ENCODE peak calls at places on chromosomes 12 and 14, in five cellular contexts. F, G, O, H and A are unnamed samples.

GRCh38 chr12:103779410-103780092 is 61.5 kb downstream of the NT5DC3 start:
- DNase-seq in F (no peak), H (peak), O (no peak), G (no peak), A (peak)

GRCh38 chr12:132422057-132423043 is 67.6 kb upstream of the FBRSL1 start:
- DNase-seq in H (no peak), O (no peak), G (no peak), F (no peak), A (no peak)

GRCh38 chr12:126493366-126494108 is 1428.3 kb downstream of the AACS start:
- DNase-seq in G (no peak), H (no peak), O (no peak), F (no peak), A (no peak)

GRCh38 chr14:79502101-79502750 is 709.1 kb downstream of the DIO2 start:
- DNase-seq in H (no peak), O (no peak), G (no peak), F (no peak), A (no peak)

GRCh38 chr14:85087201-85087600 is 442.7 kb upstream of the FLRT2 start:
- DNase-seq in F (no peak), G (no peak), H (no peak), O (peak), A (no peak)

GRCh38 chr12:7781274-7781673 is 7.9 kb upstream of the NANOG start:
- DNase-seq in G (no peak), O (no peak), H (no peak), F (no peak), A (no peak)

GRCh38 chr14:67172056-67172455 is 17.2 kb upstream of the GARIN2 start:
- DNase-seq in H (no peak), O (peak), G (no peak), F (no peak), A (no peak)

GRCh38 chr14:78022059-78022458 is 148.1 kb upstream of the NRXN3 start:
- DNase-seq in G (peak), H (no peak), O (peak), F (no peak), A (peak)

GRCh38 chr12:19737019-19737418 is 297.7 kb downstream of the AEBP2 start:
- DNase-seq in G (no peak), H (no peak), F (no peak), O (no peak), A (no peak)

GRCh38 chr12:79566452-79566851 is 124.3 kb downstream of the PAWR start:
- DNase-seq in F (no peak), H (no peak), G (no peak), O (peak), A (no peak)

GRCh38 chr12:123363743-123364531 is 710 bp downstream of the SBNO1 start:
- DNase-seq in G (peak), O (peak), F (no peak), H (no peak), A (no peak)

GRCh38 chr12:66066071-66066928 is 64.2 kb downstream of the LLPH start:
- DNase-seq in O (peak), G (no peak), F (no peak), H (no peak), A (no peak)

GRCh38 chr12:94704452-94704871 is 54.1 kb upstream of the TMCC3 start:
- DNase-seq in H (peak), F (peak), G (no peak), O (peak), A (no peak)

GRCh38 chr14:83632375-83632774 is 1897.6 kb upstream of the FLRT2 start:
- DNase-seq in O (no peak), G (no peak), F (no peak), H (no peak), A (no peak)

GRCh38 chr12:119249441-119249840 is 70.7 kb downstream of the HSPB8 start:
- DNase-seq in G (no peak), O (no peak), F (no peak), H (no peak), A (no peak)